ENCODE peak calls at places on chromosomes 2 and 18, in ten cellular contexts. One of them, this sample, is unnamed.

GRCh38 chr2:241975593-241976284 is 106.2 kb downstream of the RTP5 start:
- DNase-seq in esophagus squamous epithelium: no peak
- DNase-seq in breast epithelium: no peak
- DNase-seq in HepG2: peak; percentile 42
- DNase-seq in IMR-90: no peak
- DNase-seq in transverse colon: no peak
- DNase-seq in A549: no peak
- DNase-seq in Peyer's patch: peak; percentile 48
- DNase-seq in heart left ventricle: no peak
- DNase-seq in H1: no peak
- DNase-seq in this sample: no peak

GRCh38 chr2:102063948-102064678 is 72.4 kb downstream of the IL1R2 start:
- DNase-seq in H1: no peak
- DNase-seq in heart left ventricle: peak; percentile 80
- DNase-seq in esophagus squamous epithelium: peak; percentile 9
- DNase-seq in breast epithelium: peak; percentile 82
- DNase-seq in Peyer's patch: peak; percentile 87
- DNase-seq in IMR-90: peak; percentile 99
- DNase-seq in A549: peak; percentile 92
- DNase-seq in transverse colon: peak; percentile 81
- DNase-seq in HepG2: peak; percentile 88
- DNase-seq in this sample: peak; percentile 92

GRCh38 chr2:55842009-55842408 is 81.6 kb downstream of the EFEMP1 start:
- DNase-seq in H1: no peak
- DNase-seq in breast epithelium: no peak
- DNase-seq in A549: peak; percentile 92
- DNase-seq in Peyer's patch: no peak
- DNase-seq in HepG2: no peak
- DNase-seq in transverse colon: no peak
- DNase-seq in esophagus squamous epithelium: no peak
- DNase-seq in heart left ventricle: no peak
- DNase-seq in IMR-90: peak; percentile 57
- DNase-seq in this sample: no peak

GRCh38 chr18:13374468-13375301 is 156.1 kb downstream of the LDLRAD4 start:
- DNase-seq in heart left ventricle: no peak
- DNase-seq in HepG2: no peak
- DNase-seq in Peyer's patch: no peak
- DNase-seq in H1: no peak
- DNase-seq in esophagus squamous epithelium: no peak
- DNase-seq in breast epithelium: no peak
- DNase-seq in IMR-90: no peak
- DNase-seq in A549: no peak
- DNase-seq in transverse colon: no peak
- DNase-seq in this sample: no peak

GRCh38 chr2:20224191-20224715 is 677 bp downstream of the SDC1 start:
- DNase-seq in transverse colon: no peak
- DNase-seq in IMR-90: no peak
- DNase-seq in H1: no peak
- DNase-seq in HepG2: no peak
- DNase-seq in breast epithelium: no peak
- DNase-seq in esophagus squamous epithelium: no peak
- DNase-seq in heart left ventricle: no peak
- DNase-seq in A549: no peak
- DNase-seq in Peyer's patch: no peak
- DNase-seq in this sample: no peak

GRCh38 chr2:11250400-11251277 is 93.8 kb downstream of the ROCK2 start:
- DNase-seq in HepG2: no peak
- DNase-seq in A549: no peak
- DNase-seq in H1: no peak
- DNase-seq in IMR-90: peak; percentile 29
- DNase-seq in transverse colon: no peak
- DNase-seq in Peyer's patch: no peak
- DNase-seq in heart left ventricle: no peak
- DNase-seq in esophagus squamous epithelium: no peak
- DNase-seq in breast epithelium: no peak
- DNase-seq in this sample: no peak

GRCh38 chr2:190213441-190214335 is 105.9 kb downstream of the HIBCH start:
- DNase-seq in A549: no peak
- DNase-seq in HepG2: no peak
- DNase-seq in IMR-90: no peak
- DNase-seq in esophagus squamous epithelium: no peak
- DNase-seq in Peyer's patch: no peak
- DNase-seq in transverse colon: no peak
- DNase-seq in heart left ventricle: peak; percentile 21
- DNase-seq in breast epithelium: no peak
- DNase-seq in H1: no peak
- DNase-seq in this sample: no peak

GRCh38 chr18:45255142-45255890 is 360.0 kb upstream of the SLC14A2 start:
- DNase-seq in HepG2: no peak
- DNase-seq in heart left ventricle: peak; percentile 25
- DNase-seq in transverse colon: peak; percentile 13
- DNase-seq in breast epithelium: no peak
- DNase-seq in H1: no peak
- DNase-seq in Peyer's patch: peak; percentile 47
- DNase-seq in esophagus squamous epithelium: no peak
- DNase-seq in A549: no peak
- DNase-seq in IMR-90: peak; percentile 92
- DNase-seq in this sample: no peak

GRCh38 chr2:96924775-96925747 is 55.2 kb upstream of the SEMA4C start:
- DNase-seq in Peyer's patch: no peak
- DNase-seq in heart left ventricle: no peak
- DNase-seq in esophagus squamous epithelium: no peak
- DNase-seq in A549: no peak
- DNase-seq in HepG2: no peak
- DNase-seq in H1: no peak
- DNase-seq in IMR-90: no peak
- DNase-seq in breast epithelium: no peak
- DNase-seq in transverse colon: no peak
- DNase-seq in this sample: no peak

GRCh38 chr2:233974530-233975071 is 57.4 kb downstream of the TRPM8 start:
- DNase-seq in Peyer's patch: no peak
- DNase-seq in transverse colon: no peak
- DNase-seq in heart left ventricle: no peak
- DNase-seq in breast epithelium: no peak
- DNase-seq in esophagus squamous epithelium: no peak
- DNase-seq in H1: peak; percentile 19
- DNase-seq in A549: peak; percentile 98
- DNase-seq in IMR-90: peak; percentile 98
- DNase-seq in HepG2: peak; percentile 76
- DNase-seq in this sample: no peak

GRCh38 chr2:235330775-235331438 is 162.9 kb upstream of the AGAP1 start:
- DNase-seq in Peyer's patch: no peak
- DNase-seq in breast epithelium: peak; percentile 66
- DNase-seq in esophagus squamous epithelium: no peak
- DNase-seq in HepG2: no peak
- DNase-seq in heart left ventricle: no peak
- DNase-seq in H1: no peak
- DNase-seq in transverse colon: no peak
- DNase-seq in IMR-90: peak; percentile 94
- DNase-seq in A549: peak; percentile 96
- DNase-seq in this sample: no peak

GRCh38 chr2:183349046-183349445 is 224.8 kb downstream of the NUP35 start:
- DNase-seq in H1: no peak
- DNase-seq in esophagus squamous epithelium: no peak
- DNase-seq in A549: no peak
- DNase-seq in transverse colon: no peak
- DNase-seq in HepG2: no peak
- DNase-seq in heart left ventricle: no peak
- DNase-seq in Peyer's patch: no peak
- DNase-seq in IMR-90: no peak
- DNase-seq in breast epithelium: no peak
- DNase-seq in this sample: no peak

GRCh38 chr2:44120428-44120827 is 48.2 kb upstream of the PPM1B start:
- DNase-seq in A549: no peak
- DNase-seq in esophagus squamous epithelium: no peak
- DNase-seq in transverse colon: no peak
- DNase-seq in HepG2: no peak
- DNase-seq in breast epithelium: no peak
- DNase-seq in heart left ventricle: no peak
- DNase-seq in Peyer's patch: no peak
- DNase-seq in H1: no peak
- DNase-seq in IMR-90: peak; percentile 93
- DNase-seq in this sample: no peak

GRCh38 chr2:95220449-95220848 is 13.1 kb downstream of the ZNF892 start:
- DNase-seq in IMR-90: no peak
- DNase-seq in Peyer's patch: no peak
- DNase-seq in HepG2: no peak
- DNase-seq in A549: no peak
- DNase-seq in esophagus squamous epithelium: no peak
- DNase-seq in transverse colon: no peak
- DNase-seq in H1: no peak
- DNase-seq in breast epithelium: no peak
- DNase-seq in heart left ventricle: no peak
- DNase-seq in this sample: no peak
- H3K9me3 ChIP-seq in IMR-90: peaks cover 50% of the 10 kb centered on the region
- H3K9me3 ChIP-seq in Peyer's patch: no peaks in the 10 kb centered on the region
- H3K9me3 ChIP-seq in HepG2: peaks cover 66% of the 10 kb centered on the region
- H3K9me3 ChIP-seq in A549: peaks cover 78% of the 10 kb centered on the region
- H3K9me3 ChIP-seq in esophagus squamous epithelium: peaks cover 6% of the 10 kb centered on the region
- H3K9me3 ChIP-seq in transverse colon: peaks cover 67% of the 10 kb centered on the region
- H3K9me3 ChIP-seq in H1: peaks cover 74% of the 10 kb centered on the region
- H3K9me3 ChIP-seq in breast epithelium: peaks cover 98% of the 10 kb centered on the region
- H3K9me3 ChIP-seq in heart left ventricle: peaks cover 16% of the 10 kb centered on the region
- H3K9me3 ChIP-seq in this sample: no peaks in the 10 kb centered on the region

DNA sequence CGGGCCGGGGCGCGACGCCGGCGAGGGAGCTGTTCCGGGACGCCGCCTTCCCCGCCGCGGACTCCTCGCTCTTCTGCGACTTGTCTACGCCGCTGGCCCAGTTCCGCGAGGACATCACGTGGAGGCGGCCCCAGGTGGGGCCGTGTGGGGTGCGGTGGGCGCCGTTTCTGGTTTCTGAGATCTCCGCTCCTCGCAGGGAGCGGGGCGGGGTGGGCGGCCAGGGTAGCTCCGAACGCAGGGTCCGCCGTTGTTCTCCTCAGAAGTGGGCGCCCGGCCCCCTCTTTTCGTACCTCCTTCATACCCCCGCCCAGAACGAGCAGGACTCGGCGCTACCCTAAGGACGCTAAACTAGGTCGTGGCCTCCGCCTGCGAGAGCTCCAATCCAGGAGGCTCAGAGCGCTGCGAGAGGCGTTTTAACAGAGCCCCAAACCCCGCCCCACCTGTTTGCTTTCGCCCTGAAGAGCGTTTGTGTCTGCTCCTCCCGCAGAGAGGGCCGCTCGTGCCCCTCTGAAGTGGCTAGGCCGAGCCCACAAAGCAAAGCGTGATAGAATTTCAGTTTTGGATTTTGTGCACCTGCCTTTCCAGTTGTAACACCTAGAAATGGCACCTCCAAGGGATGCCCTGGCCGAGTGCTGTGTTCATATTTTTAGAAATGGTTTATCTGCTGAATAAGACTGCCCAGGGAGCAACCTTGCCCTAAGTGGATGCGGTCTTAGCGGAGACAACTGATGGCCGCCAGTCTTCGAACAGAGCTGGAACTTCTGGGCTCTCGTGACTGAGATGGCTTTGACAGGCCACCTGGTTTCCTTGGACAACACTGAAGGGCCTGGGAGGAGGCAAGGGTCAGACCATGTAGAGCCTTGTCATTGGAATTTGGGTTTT is 626 bp downstream of the CAPN10 start:
- DNase-seq in IMR-90: no peak
- DNase-seq in H1: no peak
- DNase-seq in Peyer's patch: peak; percentile 69
- DNase-seq in heart left ventricle: no peak
- DNase-seq in A549: no peak
- DNase-seq in HepG2: peak; percentile 58
- DNase-seq in breast epithelium: no peak
- DNase-seq in esophagus squamous epithelium: no peak
- DNase-seq in transverse colon: peak; percentile 65
- DNase-seq in this sample: peak; percentile 45
- TF ChIP-seq POLR2A in IMR-90: no peak
- TF ChIP-seq POLR2A in H1: no peak
- TF ChIP-seq POLR2A in Peyer's patch: no peak
- TF ChIP-seq POLR2A in heart left ventricle: no peak
- TF ChIP-seq POLR2A in A549: no peak
- TF ChIP-seq POLR2A in HepG2: no peak
- TF ChIP-seq POLR2A in breast epithelium: no peak
- TF ChIP-seq POLR2A in esophagus squamous epithelium: no peak
- TF ChIP-seq POLR2A in transverse colon: no peak
- TF ChIP-seq POLR2A in this sample: no peak

GRCh38 chr18:78495550-78495949 is 484.1 kb upstream of the SALL3 start:
- DNase-seq in H1: no peak
- DNase-seq in heart left ventricle: no peak
- DNase-seq in esophagus squamous epithelium: no peak
- DNase-seq in Peyer's patch: no peak
- DNase-seq in breast epithelium: no peak
- DNase-seq in HepG2: no peak
- DNase-seq in IMR-90: no peak
- DNase-seq in A549: no peak
- DNase-seq in transverse colon: no peak
- DNase-seq in this sample: no peak
- H3K9me3 ChIP-seq in H1: peaks cover 7% of the 10 kb centered on the region
- H3K9me3 ChIP-seq in heart left ventricle: no peaks in the 10 kb centered on the region
- H3K9me3 ChIP-seq in esophagus squamous epithelium: no peaks in the 10 kb centered on the region
- H3K9me3 ChIP-seq in Peyer's patch: no peaks in the 10 kb centered on the region
- H3K9me3 ChIP-seq in breast epithelium: peaks cover 20% of the 10 kb centered on the region
- H3K9me3 ChIP-seq in HepG2: peaks cover 17% of the 10 kb centered on the region
- H3K9me3 ChIP-seq in IMR-90: peaks cover 65% of the 10 kb centered on the region
- H3K9me3 ChIP-seq in A549: no peaks in the 10 kb centered on the region
- H3K9me3 ChIP-seq in transverse colon: no peaks in the 10 kb centered on the region
- H3K9me3 ChIP-seq in this sample: no peaks in the 10 kb centered on the region

GRCh38 chr2:150479075-150479915 is 8.2 kb downstream of the RND3 start:
- DNase-seq in transverse colon: no peak
- DNase-seq in H1: no peak
- DNase-seq in A549: no peak
- DNase-seq in heart left ventricle: no peak
- DNase-seq in IMR-90: peak; percentile 60
- DNase-seq in Peyer's patch: no peak
- DNase-seq in esophagus squamous epithelium: no peak
- DNase-seq in breast epithelium: no peak
- DNase-seq in HepG2: no peak
- DNase-seq in this sample: no peak

GRCh38 chr2:150480241-150480640 is 7.2 kb downstream of the RND3 start:
- DNase-seq in A549: no peak
- DNase-seq in esophagus squamous epithelium: no peak
- DNase-seq in HepG2: no peak
- DNase-seq in breast epithelium: no peak
- DNase-seq in IMR-90: peak; percentile 81
- DNase-seq in transverse colon: no peak
- DNase-seq in H1: no peak
- DNase-seq in Peyer's patch: no peak
- DNase-seq in heart left ventricle: no peak
- DNase-seq in this sample: no peak

GRCh38 chr2:150476809-150477302 is 10.6 kb downstream of the RND3 start:
- DNase-seq in A549: no peak
- DNase-seq in HepG2: no peak
- DNase-seq in IMR-90: peak; percentile 28
- DNase-seq in esophagus squamous epithelium: no peak
- DNase-seq in breast epithelium: no peak
- DNase-seq in H1: no peak
- DNase-seq in heart left ventricle: no peak
- DNase-seq in Peyer's patch: no peak
- DNase-seq in transverse colon: no peak
- DNase-seq in this sample: no peak

GRCh38 chr2:150477347-150477746 is 10.1 kb downstream of the RND3 start:
- DNase-seq in Peyer's patch: peak; percentile 84
- DNase-seq in heart left ventricle: peak; percentile 27
- DNase-seq in IMR-90: peak; percentile 50
- DNase-seq in H1: no peak
- DNase-seq in breast epithelium: no peak
- DNase-seq in HepG2: no peak
- DNase-seq in A549: no peak
- DNase-seq in transverse colon: peak; percentile 70
- DNase-seq in esophagus squamous epithelium: no peak
- DNase-seq in this sample: no peak

GRCh38 chr2:150478206-150478974 is 9.1 kb downstream of the RND3 start:
- DNase-seq in A549: no peak
- DNase-seq in transverse colon: no peak
- DNase-seq in HepG2: no peak
- DNase-seq in esophagus squamous epithelium: no peak
- DNase-seq in IMR-90: peak; percentile 31
- DNase-seq in heart left ventricle: no peak
- DNase-seq in H1: no peak
- DNase-seq in breast epithelium: no peak
- DNase-seq in Peyer's patch: no peak
- DNase-seq in this sample: peak; percentile 27
- TF ChIP-seq POLR2A in A549: no peak
- TF ChIP-seq POLR2A in transverse colon: no peak
- TF ChIP-seq POLR2A in HepG2: no peak
- TF ChIP-seq POLR2A in esophagus squamous epithelium: no peak
- TF ChIP-seq POLR2A in IMR-90: peak; percentile 10
- TF ChIP-seq POLR2A in heart left ventricle: no peak
- TF ChIP-seq POLR2A in H1: no peak
- TF ChIP-seq POLR2A in breast epithelium: no peak
- TF ChIP-seq POLR2A in Peyer's patch: no peak
- TF ChIP-seq POLR2A in this sample: no peak

This sample was measured in thyroid gland.